ENCODE peak calls at places on chromosomes 5 and 9, in nine cellular contexts. A is CD8-positive, alpha-beta memory T cell; P is testis; V is K562; M is SK-N-SH; G is pancreas; S is gastrocnemius medialis; D is heart right ventricle; X is WERI-Rb-1. T is an unnamed sample. For H3K36me3 and H3K27me3, the result is how much of the 10 kb centered on the place peaks cover.

GRCh38 chr9:124790301-124790700 is 13.4 kb downstream of the OLFML2A start:
- DNase-seq in V (no peak), P (no peak), M (no peak), G (no peak), X (no peak), S (no peak), A (no peak), D (no peak), T (no peak)

GRCh38 chr5:90558344-90559192 is at the start of gene ADGRV1:
- DNase-seq in V (peak), D (no peak), X (peak), S (peak), M (peak), A (no peak), G (peak), P (peak), T (peak)

GRCh38 chr9:133449760-133450159 is 10.0 kb upstream of the CACFD1 start:
- DNase-seq in X (no peak), D (no peak), G (peak), S (no peak), A (no peak), P (no peak), V (no peak), M (no peak), T (no peak)

GRCh38 chr9:13568851-13569618 is 289.5 kb upstream of the MPDZ start:
- DNase-seq in G (peak), M (no peak), X (peak), A (no peak), D (peak), V (no peak), P (no peak), S (no peak), T (no peak)

GRCh38 chr5:124697482-124697881 is 49.0 kb downstream of the ZNF608 start:
- DNase-seq in A (no peak), V (no peak), S (no peak), G (no peak), D (no peak), P (no peak), X (no peak), M (no peak), T (no peak)

GRCh38 chr5:154520861-154521453 is 42.9 kb upstream of the HAND1 start:
- DNase-seq in M (peak), A (no peak), S (no peak), P (peak), G (no peak), X (peak), V (peak), D (no peak), T (peak)

GRCh38 chr5:150350524-150351344 is 6.8 kb upstream of the TCOF1 start:
- DNase-seq in X (peak), G (no peak), A (peak), V (peak), D (peak), S (peak), P (peak), M (peak), T (peak)

GRCh38 chr5:95846554-95847260 is 24.2 kb upstream of the GLRX start:
- DNase-seq in A (peak), G (no peak), M (peak), D (peak), P (peak), X (peak), S (peak), V (peak), T (peak)

GRCh38 chr5:41636605-41637004 is 126.2 kb upstream of the PLCXD3 start:
- DNase-seq in P (peak), X (peak), A (no peak), D (no peak), V (no peak), M (peak), G (no peak), S (no peak), T (peak)

GRCh38 chr5:176405656-176406435 is 10.5 kb downstream of the CLTB start:
- DNase-seq in V (peak), D (no peak), S (no peak), M (peak), A (no peak), G (no peak), X (peak), P (no peak), T (peak)

GRCh38 chr5:54309237-54309636 is 1.1 kb downstream of the ARL15 start:
- DNase-seq in M (peak), A (peak), G (no peak), S (no peak), X (no peak), D (no peak), P (peak), V (no peak), T (no peak)

GRCh38 chr9:36470891-36471290 is 70.8 kb upstream of the RNF38 start:
- DNase-seq in G (no peak), S (peak), M (no peak), V (no peak), X (no peak), A (peak), P (peak), D (peak), T (no peak)

DNA sequence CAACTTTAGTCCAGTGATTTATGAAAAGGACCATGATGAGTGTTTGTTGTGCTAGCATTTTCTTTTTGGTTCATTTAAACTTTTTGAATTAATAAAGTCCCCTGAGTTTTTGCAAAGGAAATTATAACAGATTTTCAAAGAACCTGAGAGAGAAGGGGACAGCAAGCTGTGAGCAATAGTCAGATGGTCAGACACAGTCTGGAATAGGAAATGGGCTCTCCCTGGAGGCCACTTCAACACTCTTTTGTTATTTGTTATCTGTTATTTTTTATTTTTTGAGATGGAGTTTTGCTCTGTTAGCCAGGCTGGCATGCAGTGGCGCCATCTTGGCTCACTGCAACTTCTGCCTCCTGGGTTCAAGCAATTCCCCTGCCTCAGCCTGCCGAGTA is 171.1 kb downstream of the ARHGEF28 start:
- DNase-seq in X (no peak), V (no peak), P (no peak), M (no peak), A (no peak), D (no peak), S (no peak), G (no peak), T (no peak)
- H3K4me3 ChIP-seq in X (no peak), V (no peak), P (no peak), M (no peak), A (no peak), D (no peak), S (no peak), G (no peak), T (no peak)

DNA sequence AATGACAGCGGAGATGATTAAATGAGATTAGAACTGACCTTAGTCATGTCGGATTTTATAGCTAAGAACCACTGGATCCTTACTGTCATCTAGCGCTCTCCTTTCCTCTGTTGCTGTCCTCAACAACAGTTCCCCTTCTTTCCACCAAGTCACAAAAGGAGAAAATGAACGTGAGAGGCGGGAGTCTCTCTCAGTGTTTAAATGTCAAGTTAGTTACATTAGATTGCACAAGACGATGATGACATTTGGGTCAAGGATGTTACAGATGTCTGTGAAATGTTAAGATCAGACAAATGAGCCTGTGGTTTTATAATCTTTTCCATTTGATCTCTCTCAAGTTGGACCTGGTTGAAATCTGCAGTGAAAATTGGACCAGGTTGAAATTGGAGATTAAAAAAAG is 53.5 kb downstream of the FBXO38 start:
- DNase-seq in G (no peak), D (no peak), M (no peak), V (no peak), X (no peak), P (no peak), S (no peak), A (no peak), T (no peak)
- H3K36me3 ChIP-seq in G (half or more), D (half or more), M (half or more), V (under half), X (under half), P (under half), S (half or more), A (under half), T (under half)

GRCh38 chr5:1392801-1393565 is 48.1 kb upstream of the CLPTM1L start:
- DNase-seq in M (no peak), P (no peak), G (no peak), S (no peak), A (no peak), X (no peak), V (no peak), D (no peak), T (no peak)
- H3K27me3 ChIP-seq in M (under half), P (under half), G (under half), S (under half), A (under half), X (under half), V (under half), D (under half), T (under half)

DNA sequence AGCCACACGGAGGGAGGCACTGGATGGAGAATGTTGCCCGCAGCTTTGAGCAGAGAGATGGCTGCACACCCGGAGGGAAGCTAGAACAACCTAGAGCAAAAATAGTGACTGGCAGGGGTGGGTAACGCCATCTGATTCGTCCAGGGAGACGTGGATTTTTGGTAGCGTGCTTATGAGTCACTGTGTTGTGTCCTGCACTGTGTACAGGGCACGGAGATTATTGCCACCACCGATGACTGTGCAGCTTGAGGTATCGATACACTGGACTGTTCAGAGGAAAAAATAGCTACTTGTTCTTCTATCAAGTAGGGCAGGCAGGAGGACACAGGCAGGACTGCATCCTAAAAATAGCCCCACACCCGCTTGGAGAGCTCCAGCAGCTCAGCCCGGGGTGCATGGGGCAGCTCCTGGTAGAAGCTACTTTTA is 6.0 kb downstream of the UBE2QL1 start:
- DNase-seq in P (no peak), G (no peak), D (peak), S (peak), A (no peak), X (no peak), V (no peak), M (no peak), T (no peak)
- H3K4me3 ChIP-seq in P (no peak), G (no peak), D (no peak), S (peak), A (no peak), X (no peak), V (no peak), M (no peak), T (no peak)

DNA sequence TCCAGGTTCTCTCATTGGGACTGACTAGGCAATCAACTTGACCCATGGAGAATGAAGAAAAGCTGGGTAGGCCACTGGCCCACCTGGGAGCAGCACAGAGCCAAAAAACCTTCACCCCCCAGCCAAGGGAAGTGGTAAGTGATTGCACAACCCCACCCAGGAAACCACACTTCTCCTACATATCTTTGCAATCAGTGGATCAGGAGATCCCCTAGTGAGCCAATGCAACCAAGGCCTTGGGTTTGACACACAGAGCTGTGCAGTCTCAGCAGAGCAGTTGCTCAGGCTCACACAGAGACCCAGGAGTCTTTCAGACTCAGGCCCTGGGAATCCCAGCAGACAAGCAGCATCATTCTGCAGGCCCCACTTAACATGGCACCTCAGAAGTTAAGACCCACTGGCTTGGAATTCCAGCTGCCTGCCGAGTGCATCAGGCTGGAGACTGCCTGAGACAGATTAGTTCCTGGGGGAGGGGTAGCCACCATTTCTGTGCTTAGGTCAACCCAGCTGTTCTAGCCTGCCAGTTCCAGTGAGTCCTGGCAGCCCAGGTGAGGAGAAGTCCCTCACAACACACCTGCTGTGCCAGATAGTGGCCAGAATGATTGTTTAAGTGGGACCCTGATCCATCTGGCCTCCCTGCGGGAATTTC is 136.4 kb downstream of the SAXO1 start:
- DNase-seq in X (no peak), D (no peak), M (no peak), G (no peak), P (no peak), S (no peak), V (no peak), A (no peak), T (no peak)
- H3K36me3 ChIP-seq in X (under half), D (under half), M (under half), G (under half), P (under half), S (under half), V (under half), A (under half), T (under half)

GRCh38 chr5:72145351-72145750 is 38.1 kb downstream of the MAP1B start:
- DNase-seq in S (no peak), A (no peak), V (no peak), D (no peak), G (no peak), P (no peak), M (no peak), X (no peak), T (no peak)
- H3K27me3 ChIP-seq in S (under half), A (under half), V (under half), D (under half), G (under half), P (under half), M (under half), X (under half), T (under half)

DNA sequence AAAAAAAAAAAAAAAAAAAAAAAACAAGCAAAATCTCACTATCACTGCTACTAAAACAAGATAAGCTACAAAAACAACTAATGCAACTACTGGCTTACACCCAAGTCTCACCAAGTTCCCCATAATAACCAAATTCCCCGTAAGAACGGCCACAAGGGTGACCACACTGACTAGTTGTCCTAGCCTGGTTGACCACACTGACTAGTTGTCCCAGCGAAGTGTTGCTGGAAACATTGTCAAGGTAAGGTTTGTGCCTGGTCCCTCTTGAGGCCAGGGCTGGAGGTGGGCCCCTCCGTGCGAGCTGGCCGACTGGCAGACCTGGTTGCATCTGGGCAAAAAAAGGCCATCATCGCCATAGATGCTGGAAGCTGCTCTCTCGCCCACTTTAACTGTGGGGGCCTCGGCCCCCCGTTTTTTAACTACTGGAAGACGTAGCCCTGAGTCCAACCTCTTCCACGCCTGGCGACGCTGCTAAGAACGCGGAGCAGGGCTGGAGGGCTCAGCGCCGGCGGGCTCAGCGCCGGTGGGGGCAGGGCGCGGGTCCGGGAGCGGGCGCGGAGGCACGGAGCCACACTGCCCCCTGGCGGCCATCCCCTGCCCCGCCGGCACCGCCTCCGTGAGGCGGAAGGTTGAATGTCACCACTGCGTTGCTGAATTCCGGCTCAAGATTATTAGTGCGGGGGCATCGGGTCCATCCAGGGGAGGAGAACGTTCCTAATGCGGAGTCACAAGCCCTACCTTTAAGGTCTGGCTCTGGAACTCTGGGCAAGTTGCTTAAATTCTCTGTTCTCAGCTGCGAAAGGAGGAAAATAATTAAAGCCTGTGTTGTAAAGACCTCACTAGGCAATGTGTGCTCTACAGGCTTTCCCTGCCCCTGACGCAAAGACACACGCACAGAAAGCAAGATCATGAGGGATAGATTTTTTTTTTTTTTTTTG is 84.0 kb downstream of the HSD17B3 start:
- DNase-seq in V (peak), M (peak), G (peak), P (peak), A (peak), X (peak), S (peak), D (peak), T (peak)
- H3K4me3 ChIP-seq in V (no peak), M (peak), G (peak), P (peak), A (peak), X (peak), S (peak), D (no peak), T (peak)

DNA sequence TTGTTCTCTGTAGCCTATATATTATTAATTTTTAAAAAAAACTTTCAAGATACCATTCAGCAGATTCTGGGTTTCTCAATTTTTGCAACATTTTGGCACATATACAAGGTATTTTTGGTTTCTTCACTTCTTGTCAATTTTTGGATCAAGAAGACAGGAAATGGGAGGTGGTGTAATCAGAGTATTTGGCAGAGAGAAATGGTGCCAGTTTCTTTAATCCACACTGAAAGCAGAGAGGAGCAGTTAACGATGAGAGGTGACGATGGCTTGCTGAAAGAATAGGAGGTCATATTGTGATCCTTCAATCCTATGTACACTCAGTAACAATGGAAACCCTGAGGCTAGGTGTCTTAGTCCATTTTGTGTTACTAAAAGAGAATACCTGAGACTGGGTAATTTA is 16.4 kb downstream of the NNT start:
- DNase-seq in G (no peak), D (no peak), V (no peak), P (no peak), S (no peak), A (no peak), M (no peak), X (no peak), T (no peak)
- H3K36me3 ChIP-seq in G (under half), D (half or more), V (half or more), P (under half), S (under half), A (under half), M (half or more), X (under half), T (under half)

GRCh38 chr5:123085638-123086286 is 3.3 kb upstream of the PRDM6 start:
- DNase-seq in V (no peak), S (no peak), G (no peak), A (no peak), D (no peak), X (no peak), M (no peak), P (no peak), T (peak)
- H3K27me3 ChIP-seq in V (under half), S (half or more), G (under half), A (under half), D (half or more), X (under half), M (under half), P (under half), T (half or more)

GRCh38 chr9:127874301-127875216 is 2.9 kb downstream of the AK1 start:
- DNase-seq in S (peak), D (no peak), M (no peak), A (no peak), P (no peak), X (no peak), G (peak), V (no peak), T (no peak)
- H3K4me3 ChIP-seq in S (peak), D (no peak), M (no peak), A (no peak), P (no peak), X (no peak), G (no peak), V (no peak), T (no peak)